ENCODE peak calls at places on chromosomes 1 and 21, in four cellular contexts. R is lung, V is NCI-H1930, P is left colon. K is an unnamed sample.

GRCh38 chr1:59237905-59238304 is 59.0 kb upstream of the FGGY start:
- DNase-seq in R (no peak), V (no peak), P (no peak), K (no peak)

GRCh38 chr1:235622933-235623790 is 26.4 kb downstream of the GNG4 start:
- DNase-seq in R (no peak), V (no peak), P (peak), K (no peak)

GRCh38 chr21:42089093-42089631 is 18.0 kb downstream of the UMODL1 start:
- DNase-seq in R (no peak), V (no peak), P (no peak), K (peak)

GRCh38 chr1:113279776-113280391 is 110.4 kb upstream of the MAGI3 start:
- DNase-seq in R (no peak), V (no peak), P (no peak), K (no peak)

GRCh38 chr21:45880097-45881068 is 101.2 kb upstream of the COL6A1 start:
- DNase-seq in R (peak), V (peak), P (peak), K (peak)

GRCh38 chr1:8134546-8135235 is 108.6 kb upstream of the ERRFI1 start:
- DNase-seq in R (no peak), V (no peak), P (no peak), K (no peak)

GRCh38 chr1:27366411-27367159 is at the start of gene MAP3K6:
- DNase-seq in R (peak), V (peak), P (peak), K (peak)

GRCh38 chr1:116508090-116508983 is 62.5 kb downstream of the CD58 start:
- DNase-seq in R (no peak), V (no peak), P (no peak), K (no peak)

GRCh38 chr1:63318255-63319068 is 3.9 kb upstream of the FOXD3 start:
- DNase-seq in R (no peak), V (no peak), P (no peak), K (no peak)

GRCh38 chr1:1282998-1283397 is 2.8 kb downstream of the SCNN1D start:
- DNase-seq in R (no peak), V (no peak), P (no peak), K (no peak)

GRCh38 chr1:153430166-153430553 is 13.8 kb downstream of the S100A7A start:
- DNase-seq in R (peak), V (no peak), P (no peak), K (no peak)

GRCh38 chr1:94646786-94647555 is 105.4 kb upstream of the F3 start:
- DNase-seq in R (no peak), V (no peak), P (no peak), K (no peak)

GRCh38 chr1:11761988-11762406 is at the start of gene C1orf167:
- DNase-seq in R (no peak), V (peak), P (peak), K (no peak)

GRCh38 chr1:62438163-62438562 is 1.3 kb downstream of the USP1 start:
- DNase-seq in R (no peak), V (no peak), P (no peak), K (no peak)

GRCh38 chr1:15207829-15208429 is 39.1 kb upstream of the FHAD1 start:
- DNase-seq in R (no peak), V (no peak), P (no peak), K (no peak)

GRCh38 chr1:27099904-27100796 is 54.8 kb downstream of the SLC9A1 start:
- DNase-seq in R (no peak), V (no peak), P (peak), K (peak)

K was measured in adrenal gland.